ENCODE peak calls at places on chromosomes 11 and 22, in ten cellular contexts. G is AG04450, O is AG10803, K is heart right ventricle, H is DND-41, J is cardiac fibroblast, S is choroid plexus epithelial cell, L is cardiac muscle cell, D is body of pancreas, W is foreskin fibroblast. N is an unnamed sample.

GRCh38 chr22:43346521-43346929 is 3.4 kb upstream of the SCUBE1 start:
- DNase-seq in G (no peak), O (no peak), K (peak; percentile 62), H (peak; percentile 64), J (peak; percentile 31), S (peak; percentile 33), L (peak; percentile 39), D (peak; percentile 52), W (peak; percentile 45), N (peak; percentile 10)

GRCh38 chr11:87114093-87114492 is 76.4 kb downstream of the TMEM135 start:
- DNase-seq in G (no peak), O (peak; percentile 21), K (no peak), H (no peak), J (no peak), S (peak; percentile 73), L (peak; percentile 67), D (no peak), W (no peak), N (no peak)

GRCh38 chr11:1088927-1089737 is 14.5 kb downstream of the MUC2 start:
- DNase-seq in G (no peak), O (no peak), K (peak; percentile 8), H (no peak), J (no peak), S (no peak), L (no peak), D (no peak), W (no peak), N (no peak)

GRCh38 chr11:108223449-108224149 is 732 bp downstream of the ATM start:
- DNase-seq in G (no peak), O (peak; percentile 26), K (no peak), H (peak; percentile 36), J (peak; percentile 49), S (peak; percentile 38), L (peak; percentile 37), D (no peak), W (peak; percentile 18), N (peak; percentile 32)

GRCh38 chr11:68016904-68017817 is 7.0 kb downstream of the ALDH3B1 start:
- DNase-seq in G (no peak), O (no peak), K (no peak), H (no peak), J (no peak), S (no peak), L (no peak), D (no peak), W (peak; percentile 53), N (no peak)

GRCh38 chr22:36048911-36049677 is 20.5 kb upstream of the RBFOX2 start:
- DNase-seq in G (no peak), O (peak; percentile 20), K (no peak), H (no peak), J (peak; percentile 52), S (peak; percentile 47), L (peak; percentile 55), D (no peak), W (peak; percentile 29), N (peak; percentile 18)

GRCh38 chr11:19524171-19524671 is 188.4 kb upstream of the NAV2 start:
- DNase-seq in G (no peak), O (no peak), K (no peak), H (no peak), J (peak; percentile 18), S (peak; percentile 62), L (no peak), D (peak; percentile 59), W (peak; percentile 52), N (peak; percentile 37)

GRCh38 chr11:31757245-31757835 is 53.8 kb downstream of the PAX6 start:
- DNase-seq in G (no peak), O (peak; percentile 16), K (no peak), H (no peak), J (peak; percentile 2), S (no peak), L (peak; percentile 6), D (no peak), W (peak; percentile 2), N (peak; percentile 1)

GRCh38 chr11:103935219-103935618 is 101.2 kb upstream of the DDI1 start:
- DNase-seq in G (no peak), O (no peak), K (no peak), H (no peak), J (no peak), S (no peak), L (no peak), D (no peak), W (no peak), N (no peak)

GRCh38 chr11:19315511-19315910 is 74.8 kb upstream of the E2F8 start:
- DNase-seq in G (no peak), O (no peak), K (no peak), H (no peak), J (no peak), S (no peak), L (no peak), D (no peak), W (no peak), N (no peak)

GRCh38 chr11:126212089-126212660 is 593 bp downstream of the FAM118B start:
- DNase-seq in G (no peak), O (peak; percentile 15), K (no peak), H (no peak), J (peak; percentile 14), S (peak; percentile 18), L (peak; percentile 9), D (no peak), W (peak; percentile 47), N (no peak)

GRCh38 chr11:85806016-85806415 is 4.9 kb downstream of the SYTL2 start:
- DNase-seq in G (no peak), O (no peak), K (no peak), H (no peak), J (no peak), S (no peak), L (no peak), D (no peak), W (no peak), N (no peak)

GRCh38 chr11:123145220-123145619 is 49.8 kb downstream of the CLMP start:
- DNase-seq in G (no peak), O (peak; percentile 93), K (no peak), H (no peak), J (peak; percentile 96), S (peak; percentile 87), L (peak; percentile 91), D (peak; percentile 57), W (peak; percentile 94), N (peak; percentile 98)

GRCh38 chr11:75260396-75260795 is 19.8 kb downstream of the TPBGL start:
- DNase-seq in G (no peak), O (no peak), K (no peak), H (no peak), J (no peak), S (no peak), L (no peak), D (no peak), W (no peak), N (no peak)

DNA sequence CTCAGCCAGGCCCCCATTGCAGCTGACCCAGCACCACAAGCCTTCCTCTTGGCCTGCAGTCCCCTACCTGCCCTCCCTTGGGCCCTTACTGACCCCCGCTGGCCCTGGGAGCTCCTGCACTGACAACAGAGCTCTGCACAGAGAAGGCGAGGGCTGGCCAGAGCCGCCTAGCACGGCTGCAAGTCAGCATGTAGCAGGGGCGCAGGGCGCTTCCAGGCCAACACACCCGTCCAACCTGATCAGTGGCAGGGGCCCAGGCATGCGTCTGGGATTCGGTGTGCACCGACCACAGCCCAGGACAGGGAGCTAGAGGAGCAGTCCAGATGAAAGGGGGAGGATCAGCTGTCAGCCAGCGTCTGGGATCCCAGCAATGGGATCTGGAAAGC is 7.6 kb downstream of the WNT7B start:
- DNase-seq in G (no peak), O (no peak), K (no peak), H (no peak), J (no peak), S (peak; percentile 19), L (peak; percentile 17), D (no peak), W (no peak), N (no peak)
- TF ChIP-seq CTCF in G (peak; percentile 13), O (no peak), K (no peak), H (no peak), J (peak; percentile 19), S (no peak), L (no peak), D (no peak), W (no peak), N (no peak)

GRCh38 chr11:118151421-118151820 is 1.2 kb downstream of the SCN4B start:
- DNase-seq in G (no peak), O (no peak), K (no peak), H (no peak), J (no peak), S (no peak), L (no peak), D (no peak), W (no peak), N (no peak)

GRCh38 chr11:118153976-118154375 is 1.4 kb upstream of the SCN4B start:
- DNase-seq in G (no peak), O (no peak), K (no peak), H (no peak), J (no peak), S (no peak), L (no peak), D (no peak), W (no peak), N (no peak)

GRCh38 chr11:118152552-118153471 is at the start of gene SCN4B:
- DNase-seq in G (peak; percentile 6), O (peak; percentile 22), K (peak; percentile 76), H (peak; percentile 37), J (peak; percentile 36), S (peak; percentile 49), L (peak; percentile 70), D (peak; percentile 50), W (peak; percentile 71), N (peak; percentile 24)

GRCh38 chr11:118152020-118152551 is 537 bp downstream of the SCN4B start:
- DNase-seq in G (no peak), O (no peak), K (no peak), H (no peak), J (no peak), S (no peak), L (no peak), D (no peak), W (no peak), N (no peak)

GRCh38 chr11:118153516-118153915 is 893 bp upstream of the SCN4B start:
- DNase-seq in G (no peak), O (no peak), K (no peak), H (no peak), J (no peak), S (no peak), L (no peak), D (no peak), W (no peak), N (no peak)
- H3K4me3 ChIP-seq in G (no peak overlapping the region), O (no peak overlapping the region), K (peak overlapping the region; percentile 67), H (no peak overlapping the region), J (no peak overlapping the region), S (no peak overlapping the region), L (peak overlapping the region; percentile 54), D (no peak overlapping the region), W (no peak overlapping the region), N (no peak overlapping the region)

GRCh38 chr11:45083544-45084087 is 62.8 kb upstream of the PRDM11 start:
- DNase-seq in G (no peak), O (no peak), K (no peak), H (no peak), J (no peak), S (no peak), L (no peak), D (no peak), W (no peak), N (no peak)
- TF ChIP-seq CTCF in G (peak; percentile 32), O (peak; percentile 46), K (no peak), H (peak; percentile 55), J (peak; percentile 46), S (peak; percentile 67), L (peak; percentile 61), D (no peak), W (peak; percentile 49), N (peak; percentile 34)

DNA sequence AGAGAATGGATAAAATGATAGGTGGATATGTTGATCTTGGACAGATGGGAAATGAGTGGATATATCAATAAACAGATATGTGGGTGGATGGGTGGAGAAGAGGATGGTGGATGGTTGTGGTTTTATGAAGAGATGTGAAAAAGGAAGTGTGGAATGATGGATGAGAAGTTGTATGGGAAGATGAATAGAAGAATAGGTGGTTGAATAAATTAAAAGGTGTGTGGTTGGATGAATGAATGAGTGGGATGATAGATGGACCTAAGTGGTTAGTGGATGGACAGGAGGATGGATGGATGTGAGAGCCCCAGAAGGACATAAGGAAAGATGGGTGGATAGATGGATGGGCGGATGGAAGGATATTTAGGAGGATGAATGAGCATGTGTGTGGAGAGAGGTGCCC is 913 bp upstream of the CD44 start:
- DNase-seq in G (no peak), O (no peak), K (no peak), H (no peak), J (no peak), S (no peak), L (no peak), D (no peak), W (no peak), N (no peak)
- H3K4me3 ChIP-seq in G (peak overlapping the region; percentile 98), O (peak overlapping the region; percentile 100), K (no peak overlapping the region), H (no peak overlapping the region), J (no peak overlapping the region), S (peak overlapping the region; percentile 93), L (no peak overlapping the region), D (no peak overlapping the region), W (peak overlapping the region; percentile 59), N (peak overlapping the region; percentile 100)

N was measured in fibroblast of mammary gland.